ENCODE peak calls at places on chromosomes 5 and 9, in ten cellular contexts. M is aorta, B is AG04449, T is AG10803, U is HCT116, Y is WERI-Rb-1, S is MG63, N is uterus, C is Caco-2, H is MM.1S. J is an unnamed sample.

GRCh38 chr5:142100307-142100706 is 8.3 kb upstream of the NDFIP1 start:
- DNase-seq in M (peak), B (no peak), T (peak), U (no peak), Y (no peak), S (peak), N (no peak), C (no peak), H (no peak), J (no peak)

GRCh38 chr5:136070486-136071285 is 41.9 kb downstream of the TGFBI start:
- DNase-seq in M (no peak), B (no peak), T (no peak), U (no peak), Y (no peak), S (no peak), N (no peak), C (no peak), H (no peak), J (no peak)

GRCh38 chr5:14901462-14902051 is 30.0 kb upstream of the ANKH start:
- DNase-seq in M (no peak), B (no peak), T (peak), U (no peak), Y (no peak), S (no peak), N (no peak), C (no peak), H (no peak), J (no peak)

GRCh38 chr5:172854451-172854871 is 20.4 kb downstream of the ERGIC1 start:
- DNase-seq in M (peak), B (no peak), T (peak), U (no peak), Y (no peak), S (peak), N (no peak), C (no peak), H (no peak), J (no peak)

GRCh38 chr5:138724470-138725146 is 28.6 kb upstream of the CTNNA1 start:
- DNase-seq in M (no peak), B (no peak), T (peak), U (no peak), Y (no peak), S (peak), N (no peak), C (peak), H (no peak), J (no peak)

GRCh38 chr5:57368010-57368409 is 114.6 kb downstream of the ACTBL2 start:
- DNase-seq in M (no peak), B (no peak), T (peak), U (no peak), Y (no peak), S (no peak), N (no peak), C (no peak), H (no peak), J (no peak)

GRCh38 chr9:14119694-14120514 is 194.0 kb downstream of the NFIB start:
- DNase-seq in M (no peak), B (no peak), T (peak), U (no peak), Y (no peak), S (peak), N (no peak), C (no peak), H (no peak), J (no peak)

GRCh38 chr5:40991168-40991980 is 79.8 kb downstream of the MROH2B start:
- DNase-seq in M (no peak), B (no peak), T (no peak), U (no peak), Y (no peak), S (peak), N (peak), C (no peak), H (no peak), J (no peak)

GRCh38 chr9:136763649-136764035 is 676 bp downstream of the LCN15 start:
- DNase-seq in M (peak), B (no peak), T (no peak), U (no peak), Y (no peak), S (no peak), N (no peak), C (no peak), H (no peak), J (no peak)

GRCh38 chr5:86917117-86917579 is 299.4 kb downstream of the COX7C start:
- DNase-seq in M (no peak), B (no peak), T (peak), U (no peak), Y (no peak), S (no peak), N (no peak), C (peak), H (peak), J (no peak)

GRCh38 chr5:146878471-146879172 is at the start of gene PPP2R2B:
- DNase-seq in M (peak), B (no peak), T (peak), U (no peak), Y (peak), S (peak), N (no peak), C (peak), H (peak), J (no peak)

GRCh38 chr5:16539169-16539666 is 73.6 kb upstream of the ZNF622 start:
- DNase-seq in M (peak), B (peak), T (peak), U (no peak), Y (no peak), S (peak), N (peak), C (peak), H (no peak), J (no peak)

GRCh38 chr9:16708638-16709435 is 161.6 kb downstream of the BNC2 start:
- DNase-seq in M (no peak), B (no peak), T (no peak), U (no peak), Y (no peak), S (no peak), N (no peak), C (no peak), H (no peak), J (no peak)

GRCh38 chr9:2621678-2622360 is at the start of gene VLDLR:
- DNase-seq in M (peak), B (no peak), T (peak), U (no peak), Y (peak), S (peak), N (peak), C (peak), H (peak), J (no peak)

GRCh38 chr5:90017236-90017635 is 392.3 kb downstream of the CETN3 start:
- DNase-seq in M (no peak), B (no peak), T (no peak), U (no peak), Y (no peak), S (no peak), N (no peak), C (no peak), H (no peak), J (no peak)

GRCh38 chr9:89603629-89604462 is 966 bp upstream of the GADD45G start:
- DNase-seq in M (peak), B (no peak), T (no peak), U (no peak), Y (peak), S (peak), N (peak), C (peak), H (peak), J (no peak)

GRCh38 chr9:75146229-75146628 is 57.9 kb downstream of the OSTF1 start:
- DNase-seq in M (no peak), B (no peak), T (peak), U (no peak), Y (no peak), S (no peak), N (no peak), C (no peak), H (no peak), J (no peak)

GRCh38 chr9:106622148-106622547 is 240.8 kb upstream of the ZNF462 start:
- DNase-seq in M (no peak), B (no peak), T (no peak), U (no peak), Y (no peak), S (no peak), N (no peak), C (no peak), H (no peak), J (no peak)

GRCh38 chr9:93098236-93098946 is 2.4 kb downstream of the CARD19 start:
- DNase-seq in M (peak), B (peak), T (peak), U (peak), Y (no peak), S (peak), N (peak), C (no peak), H (no peak), J (no peak)

GRCh38 chr5:88667187-88668141 is 215.5 kb downstream of the MEF2C start:
- DNase-seq in M (no peak), B (no peak), T (no peak), U (no peak), Y (no peak), S (peak), N (no peak), C (no peak), H (peak), J (no peak)

GRCh38 chr5:134034326-134034725 is 29.6 kb upstream of the VDAC1 start:
- DNase-seq in M (no peak), B (no peak), T (no peak), U (no peak), Y (no peak), S (no peak), N (no peak), C (no peak), H (no peak), J (no peak)
- H3K4me3 ChIP-seq in M (no peak), B (no peak), T (no peak), U (no peak), Y (no peak), S (no peak), N (no peak), C (no peak), H (no peak), J (no peak)

GRCh38 chr5:114360816-114361723 is 800 bp upstream of the KCNN2 start:
- DNase-seq in M (peak), B (no peak), T (no peak), U (no peak), Y (peak), S (peak), N (peak), C (peak), H (peak), J (no peak)

GRCh38 chr5:114361724-114362196 is at the start of gene KCNN2:
- DNase-seq in M (peak), B (no peak), T (peak), U (no peak), Y (peak), S (peak), N (peak), C (peak), H (peak), J (peak)

GRCh38 chr5:114362197-114362976 is 517 bp downstream of the KCNN2 start:
- DNase-seq in M (peak), B (no peak), T (no peak), U (no peak), Y (peak), S (peak), N (no peak), C (no peak), H (peak), J (no peak)

GRCh38 chr5:114358329-114358728 is 3.5 kb upstream of the KCNN2 start:
- DNase-seq in M (no peak), B (no peak), T (no peak), U (no peak), Y (no peak), S (no peak), N (no peak), C (no peak), H (no peak), J (no peak)

DNA sequence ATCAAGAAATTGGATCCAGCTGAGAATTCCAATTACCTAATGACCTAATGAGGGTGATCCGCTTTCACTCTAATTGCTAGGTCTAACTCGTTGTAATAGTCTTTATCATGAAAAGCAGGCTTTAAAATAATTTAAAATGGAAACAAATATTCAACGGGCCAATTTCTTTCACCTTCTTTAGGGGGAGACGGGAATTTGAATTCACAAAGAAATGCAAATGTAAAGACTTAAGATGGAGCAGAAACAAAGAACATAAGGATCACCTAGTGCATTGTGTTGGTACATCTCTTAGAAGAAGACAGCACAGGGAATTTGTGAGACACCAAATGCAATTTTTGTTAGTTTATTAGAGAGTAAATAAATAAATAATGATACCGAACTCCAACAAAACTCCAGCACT is 1.5 kb upstream of the KCNN2 start:
- DNase-seq in M (no peak), B (no peak), T (no peak), U (no peak), Y (no peak), S (no peak), N (no peak), C (no peak), H (no peak), J (no peak)
- H3K4me3 ChIP-seq in M (no peak), B (peak), T (no peak), U (no peak), Y (peak), S (no peak), N (peak), C (no peak), H (peak), J (peak)

GRCh38 chr5:75051217-75051751 is 1.1 kb downstream of the GCNT4 start:
- DNase-seq in M (no peak), B (no peak), T (no peak), U (no peak), Y (no peak), S (no peak), N (no peak), C (peak), H (no peak), J (no peak)
- H3K4me3 ChIP-seq in M (no peak), B (peak), T (peak), U (no peak), Y (no peak), S (no peak), N (no peak), C (no peak), H (no peak), J (no peak)

DNA sequence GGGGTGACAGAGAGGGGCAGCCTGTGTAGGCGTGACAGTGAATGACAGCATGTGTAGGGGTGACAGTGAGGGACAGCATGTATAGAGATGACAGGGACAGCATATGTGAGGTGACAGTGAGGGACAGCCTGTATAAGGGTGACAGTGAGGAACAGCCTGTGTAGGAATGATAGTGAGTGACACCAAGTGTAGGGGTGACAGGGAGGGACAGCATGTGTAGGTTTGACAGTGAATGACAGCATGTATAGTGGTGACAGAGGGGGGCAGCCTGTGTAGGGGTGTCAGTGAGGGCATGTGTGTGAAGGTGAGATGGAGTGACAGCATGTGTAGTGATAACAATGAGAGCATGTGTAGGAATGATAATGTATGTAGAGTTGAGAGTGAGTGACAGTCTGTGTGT is 8.7 kb upstream of the GAPT start:
- DNase-seq in M (no peak), B (no peak), T (no peak), U (no peak), Y (no peak), S (no peak), N (no peak), C (no peak), H (no peak), J (no peak)
- H3K4me3 ChIP-seq in M (no peak), B (no peak), T (no peak), U (no peak), Y (no peak), S (no peak), N (no peak), C (no peak), H (no peak), J (no peak)

DNA sequence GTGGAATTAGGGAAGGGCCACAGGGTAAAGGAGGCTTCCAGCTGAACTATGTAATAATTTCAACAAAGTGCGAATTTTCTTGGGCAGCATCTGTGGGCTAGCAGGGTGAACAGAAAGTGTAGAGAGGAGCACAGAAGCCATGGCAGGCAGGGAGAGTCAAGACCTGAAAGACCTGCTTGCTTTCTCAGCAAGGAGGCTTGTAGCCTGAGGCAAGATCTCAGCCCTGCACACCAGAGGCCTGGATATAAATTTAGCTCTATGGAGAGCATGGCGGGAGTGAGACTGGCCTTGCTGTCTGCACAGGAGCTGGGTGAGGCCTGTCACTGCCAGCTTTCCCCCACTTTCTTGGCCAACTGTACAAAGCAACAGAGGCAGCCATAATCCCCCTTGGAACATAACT is 32.1 kb upstream of the SH3TC2 start:
- DNase-seq in M (no peak), B (no peak), T (no peak), U (no peak), Y (no peak), S (no peak), N (no peak), C (no peak), H (peak), J (no peak)
- H3K4me3 ChIP-seq in M (no peak), B (no peak), T (no peak), U (no peak), Y (no peak), S (no peak), N (no peak), C (no peak), H (no peak), J (no peak)

GRCh38 chr9:84669293-84670105 is at the start of gene NTRK2:
- DNase-seq in M (peak), B (no peak), T (no peak), U (no peak), Y (no peak), S (peak), N (no peak), C (no peak), H (peak), J (no peak)

GRCh38 chr9:84670106-84670800 is 724 bp downstream of the NTRK2 start:
- DNase-seq in M (peak), B (no peak), T (no peak), U (no peak), Y (no peak), S (no peak), N (no peak), C (no peak), H (peak), J (no peak)

GRCh38 chr9:84667571-84668203 is 1.8 kb upstream of the NTRK2 start:
- DNase-seq in M (no peak), B (no peak), T (no peak), U (no peak), Y (no peak), S (no peak), N (no peak), C (no peak), H (peak), J (no peak)

GRCh38 chr9:84669008-84669292 is 579 bp upstream of the NTRK2 start:
- DNase-seq in M (no peak), B (no peak), T (no peak), U (no peak), Y (no peak), S (no peak), N (no peak), C (no peak), H (no peak), J (no peak)

GRCh38 chr9:84668204-84669007 is 1.1 kb upstream of the NTRK2 start:
- DNase-seq in M (peak), B (no peak), T (peak), U (peak), Y (peak), S (peak), N (no peak), C (peak), H (peak), J (peak)
- H3K4me3 ChIP-seq in M (peak), B (peak), T (peak), U (peak), Y (no peak), S (peak), N (peak), C (peak), H (peak), J (peak)

GRCh38 chr9:99266136-99267023 is 44.3 kb downstream of the SEC61B start:
- DNase-seq in M (peak), B (peak), T (peak), U (peak), Y (peak), S (peak), N (peak), C (peak), H (peak), J (peak)
- H3K4me3 ChIP-seq in M (no peak), B (no peak), T (no peak), U (no peak), Y (no peak), S (no peak), N (no peak), C (no peak), H (no peak), J (no peak)

GRCh38 chr5:17802256-17802655 is 168.0 kb downstream of the TAF11L14 start:
- DNase-seq in M (no peak), B (no peak), T (no peak), U (no peak), Y (no peak), S (no peak), N (no peak), C (no peak), H (no peak), J (no peak)
- H3K4me3 ChIP-seq in M (no peak), B (no peak), T (no peak), U (no peak), Y (no peak), S (no peak), N (no peak), C (no peak), H (no peak), J (no peak)

GRCh38 chr5:31029925-31030324 is 163.6 kb upstream of the CDH6 start:
- DNase-seq in M (no peak), B (no peak), T (no peak), U (no peak), Y (peak), S (no peak), N (no peak), C (no peak), H (no peak), J (no peak)
- H3K4me3 ChIP-seq in M (no peak), B (no peak), T (no peak), U (no peak), Y (no peak), S (no peak), N (no peak), C (no peak), H (no peak), J (no peak)

DNA sequence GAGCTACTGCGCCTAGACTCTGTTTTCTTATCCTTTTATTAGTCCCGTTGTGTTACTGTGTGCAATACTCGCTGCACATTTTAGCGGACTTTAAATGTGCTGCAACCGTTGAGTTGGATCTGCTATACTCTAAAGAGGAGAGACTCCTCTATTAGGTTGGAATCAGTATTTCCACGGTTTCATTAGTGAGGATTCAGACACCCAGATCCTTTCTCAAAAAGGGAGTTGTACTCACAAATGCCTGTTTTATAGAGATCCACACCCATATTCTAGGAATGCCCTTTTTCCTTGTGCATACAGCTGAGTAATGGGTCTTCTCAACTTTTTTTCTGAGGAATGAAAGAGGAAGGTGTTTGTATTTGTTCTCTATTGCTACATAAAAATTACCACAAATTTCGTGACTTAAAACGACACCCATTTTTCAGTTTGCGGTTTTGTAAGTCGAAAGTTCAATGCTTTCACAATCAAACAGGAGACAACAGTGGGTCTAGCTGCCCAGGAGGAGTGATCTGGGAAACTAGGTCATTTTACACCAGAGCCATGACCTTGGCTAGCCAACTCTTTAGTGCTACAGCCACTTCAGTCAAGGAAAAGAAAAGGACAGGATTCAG is 52.8 kb upstream of the SLC44A1 start:
- DNase-seq in M (no peak), B (no peak), T (peak), U (no peak), Y (no peak), S (no peak), N (peak), C (no peak), H (peak), J (no peak)
- H3K4me3 ChIP-seq in M (no peak), B (no peak), T (no peak), U (no peak), Y (no peak), S (no peak), N (no peak), C (no peak), H (no peak), J (no peak)